ENCODE peak calls at places on chromosome 16, in eight cellular contexts. O, F, V, E, C, Z, N and M are unnamed samples.

GRCh38 chr16:31460582-31461002 is 1.3 kb downstream of the ARMC5 start:
- DNase-seq in O (no peak), F (no peak), V (peak; percentile 37), E (peak; percentile 58), C (peak; percentile 42), Z (no peak), N (peak; percentile 64), M (peak; percentile 48)

GRCh38 chr16:27251561-27252205 is 16.9 kb downstream of the NSMCE1 start:
- DNase-seq in O (no peak), F (peak; percentile 18), V (no peak), E (no peak), C (no peak), Z (no peak), N (no peak), M (no peak)

GRCh38 chr16:24471616-24472015 is 67.8 kb upstream of the RBBP6 start:
- DNase-seq in O (no peak), F (no peak), V (no peak), E (no peak), C (no peak), Z (no peak), N (no peak), M (no peak)

GRCh38 chr16:20271893-20272292 is 55.4 kb downstream of the GP2 start:
- DNase-seq in O (no peak), F (no peak), V (no peak), E (no peak), C (no peak), Z (no peak), N (no peak), M (no peak)

GRCh38 chr16:10362077-10362863 is 23.6 kb upstream of the ATF7IP2 start:
- DNase-seq in O (no peak), F (no peak), V (no peak), E (no peak), C (peak; percentile 49), Z (no peak), N (peak; percentile 47), M (peak; percentile 53)

GRCh38 chr16:49932943-49933342 is 77.0 kb upstream of the ZNF423 start:
- DNase-seq in O (no peak), F (no peak), V (peak; percentile 17), E (no peak), C (no peak), Z (no peak), N (no peak), M (no peak)

GRCh38 chr16:46972429-46972970 is 974 bp downstream of the DNAJA2 start:
- DNase-seq in O (no peak), F (no peak), V (peak; percentile 5), E (no peak), C (peak; percentile 52), Z (no peak), N (peak; percentile 32), M (peak; percentile 74)

GRCh38 chr16:27417047-27417671 is 15.2 kb downstream of the IL21R start:
- DNase-seq in O (no peak), F (no peak), V (no peak), E (no peak), C (no peak), Z (no peak), N (no peak), M (no peak)

GRCh38 chr16:79093554-79093967 is 507.0 kb downstream of the MAF start:
- DNase-seq in O (peak; percentile 26), F (no peak), V (no peak), E (no peak), C (peak; percentile 36), Z (no peak), N (no peak), M (peak; percentile 61)

GRCh38 chr16:74724820-74725549 is 24.3 kb upstream of the MLKL start:
- DNase-seq in O (no peak), F (no peak), V (peak; percentile 82), E (no peak), C (no peak), Z (peak; percentile 81), N (no peak), M (no peak)

GRCh38 chr16:6605490-6605889 is 727.2 kb upstream of the RBFOX1 start:
- DNase-seq in O (no peak), F (no peak), V (no peak), E (no peak), C (no peak), Z (no peak), N (no peak), M (no peak)

GRCh38 chr16:20612551-20613470 is 36.6 kb upstream of the ACSM2B start:
- DNase-seq in O (peak; percentile 21), F (peak; percentile 74), V (no peak), E (peak; percentile 92), C (no peak), Z (peak; percentile 87), N (no peak), M (no peak)

GRCh38 chr16:27742333-27742732 is 192.4 kb downstream of the KATNIP start:
- DNase-seq in O (no peak), F (no peak), V (no peak), E (no peak), C (no peak), Z (no peak), N (no peak), M (no peak)

GRCh38 chr16:55530316-55530856 is 21.5 kb downstream of the LPCAT2 start:
- DNase-seq in O (no peak), F (no peak), V (no peak), E (no peak), C (no peak), Z (no peak), N (peak; percentile 7), M (no peak)

DNA sequence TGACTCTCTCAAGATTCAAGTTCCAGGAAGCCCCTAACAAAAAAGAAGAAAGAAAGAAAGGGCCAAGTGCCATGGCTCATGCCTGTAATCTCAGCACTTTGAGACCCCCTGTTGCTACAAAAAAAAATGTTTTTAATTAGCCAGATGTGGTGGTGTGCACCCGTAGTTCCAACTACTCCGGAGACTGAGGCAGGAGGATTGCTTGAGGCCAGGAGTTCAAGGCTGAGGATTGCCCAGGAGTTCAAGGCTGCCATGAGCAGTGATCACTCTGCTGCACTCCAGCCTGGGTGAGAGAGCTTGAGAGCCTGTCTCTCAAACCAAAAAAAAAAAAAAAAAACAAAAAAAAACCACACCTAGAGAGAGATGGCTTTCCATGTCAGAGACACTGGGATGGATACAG is 18.8 kb downstream of the TLE7 start:
- DNase-seq in O (no peak), F (no peak), V (no peak), E (no peak), C (no peak), Z (no peak), N (no peak), M (no peak)
- H3K27ac ChIP-seq in O (no peak overlapping the region), F (no peak overlapping the region), V (no peak overlapping the region), E (no peak overlapping the region), C (no peak overlapping the region), Z (no peak overlapping the region), N (no peak overlapping the region), M (no peak overlapping the region)

DNA sequence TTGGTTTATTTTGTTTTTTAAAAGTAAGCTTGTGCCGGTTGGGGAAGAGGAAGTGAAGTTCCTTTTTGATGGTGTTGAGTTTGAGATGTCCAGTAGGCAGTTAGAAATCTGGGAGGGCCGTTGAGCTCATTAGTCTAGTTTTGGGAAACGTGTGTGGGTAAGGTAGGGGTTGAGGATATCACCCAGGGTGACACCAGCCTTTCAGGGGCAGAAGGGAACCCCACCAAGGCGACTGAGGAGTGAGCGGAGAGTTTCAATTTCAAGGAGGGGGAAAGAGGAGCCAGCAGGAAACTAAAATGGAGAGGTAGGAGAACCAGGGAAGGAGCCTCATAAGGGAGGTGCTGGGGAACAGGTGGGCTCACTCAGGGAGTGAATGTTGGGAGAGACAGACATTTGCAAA is 22.7 kb downstream of the HAPSTR1 start:
- DNase-seq in O (no peak), F (no peak), V (no peak), E (no peak), C (no peak), Z (no peak), N (no peak), M (no peak)
- H3K36me3 ChIP-seq in O (peaks cover 4% of the 10 kb centered on the region), F (peaks cover 24% of the 10 kb centered on the region), V (peaks cover 39% of the 10 kb centered on the region), E (peaks cover 8% of the 10 kb centered on the region), C (peaks cover 18% of the 10 kb centered on the region), Z (no peaks in the 10 kb centered on the region), N (no peaks in the 10 kb centered on the region), M (peaks cover 58% of the 10 kb centered on the region)

DNA sequence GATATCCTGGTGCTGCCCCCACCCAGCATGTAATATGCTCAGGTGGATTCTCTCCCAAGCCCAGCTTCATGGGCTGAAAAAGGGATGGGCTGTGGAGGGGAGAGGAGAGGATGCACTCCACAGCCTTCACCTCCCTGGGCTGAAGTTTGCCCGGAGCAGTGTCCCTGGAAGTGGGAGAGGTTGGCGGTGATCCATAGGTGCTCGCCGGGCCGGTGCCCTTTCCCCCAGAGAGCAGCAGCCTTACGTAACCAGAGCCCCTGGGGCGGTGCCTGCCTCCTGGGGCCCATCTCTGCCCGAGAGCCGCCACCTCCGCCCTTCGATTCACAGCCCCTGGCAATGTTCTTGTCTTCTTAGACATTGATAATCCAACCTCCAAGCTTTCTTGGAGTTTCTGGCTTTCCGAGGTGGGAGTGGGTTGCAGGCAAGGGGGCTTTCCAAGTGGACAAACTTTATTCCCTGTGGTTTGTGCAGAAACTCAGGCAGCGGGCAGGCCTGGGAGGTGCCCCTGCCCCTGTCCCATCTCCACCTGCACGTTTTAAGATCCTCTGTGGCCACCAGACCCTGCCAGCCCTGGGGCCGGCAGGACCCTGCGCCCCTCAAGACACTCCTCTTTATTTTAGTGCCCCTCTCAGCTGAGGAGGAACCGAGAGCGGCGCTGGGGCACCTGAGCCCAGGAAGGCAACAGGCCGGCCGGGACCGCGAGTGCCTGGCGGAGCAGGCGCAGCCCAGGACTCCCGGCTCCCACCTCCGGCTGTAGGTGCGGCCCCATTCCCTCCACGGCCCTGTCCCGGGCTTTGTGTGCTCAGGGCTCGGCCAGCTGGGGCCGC is 3.1 kb upstream of the WDR90 start:
- DNase-seq in O (no peak), F (no peak), V (no peak), E (no peak), C (no peak), Z (no peak), N (peak; percentile 76), M (no peak)
- H3K27ac ChIP-seq in O (peak overlapping the region; percentile 93), F (peak overlapping the region; percentile 92), V (no peak overlapping the region), E (no peak overlapping the region), C (no peak overlapping the region), Z (no peak overlapping the region), N (peak overlapping the region; percentile 89), M (no peak overlapping the region)

GRCh38 chr16:1458336-1458976 is 14.1 kb upstream of the CCDC154 start:
- DNase-seq in O (no peak), F (no peak), V (no peak), E (no peak), C (no peak), Z (no peak), N (no peak), M (no peak)

GRCh38 chr16:1459967-1460366 is 14.9 kb downstream of the CLCN7 start:
- DNase-seq in O (no peak), F (no peak), V (no peak), E (no peak), C (no peak), Z (no peak), N (no peak), M (no peak)

GRCh38 chr16:1460602-1461138 is 14.2 kb downstream of the CLCN7 start:
- DNase-seq in O (peak; percentile 11), F (no peak), V (no peak), E (no peak), C (no peak), Z (peak; percentile 66), N (no peak), M (no peak)

GRCh38 chr16:1458977-1459341 is 14.6 kb upstream of the CCDC154 start:
- DNase-seq in O (no peak), F (no peak), V (no peak), E (no peak), C (no peak), Z (no peak), N (no peak), M (no peak)

DNA sequence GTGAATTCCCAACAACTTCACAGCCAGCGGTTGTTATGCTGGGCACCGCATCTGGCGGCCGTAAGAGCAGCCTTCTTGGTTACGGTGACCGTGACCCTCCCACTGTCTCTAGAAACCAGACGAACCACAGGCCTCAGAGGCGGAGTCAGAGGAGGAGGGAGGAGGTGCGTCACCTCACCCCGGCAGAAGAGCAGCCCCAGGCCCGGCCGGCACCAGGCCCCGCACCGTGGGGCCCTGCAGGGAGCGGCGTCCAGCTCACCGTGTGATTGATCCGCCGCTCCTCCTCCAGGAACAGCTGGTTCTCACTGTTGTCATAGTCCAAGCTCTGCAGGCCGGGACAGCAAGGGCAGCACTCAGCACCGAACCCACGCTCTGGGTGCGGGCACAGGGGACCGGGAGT is 13.7 kb downstream of the CLCN7 start:
- DNase-seq in O (no peak), F (no peak), V (no peak), E (no peak), C (no peak), Z (no peak), N (peak; percentile 65), M (no peak)
- H3K36me3 ChIP-seq in O (peaks cover 5% of the 10 kb centered on the region), F (peaks cover 46% of the 10 kb centered on the region), V (peaks cover 16% of the 10 kb centered on the region), E (peaks cover 33% of the 10 kb centered on the region), C (no peaks in the 10 kb centered on the region), Z (no peaks in the 10 kb centered on the region), N (no peaks in the 10 kb centered on the region), M (peaks cover 10% of the 10 kb centered on the region)